ENCODE peak calls at places on chromosomes 12 and 14, in six cellular contexts. E, W, Q, D, M and B are unnamed samples.

GRCh38 chr12:57435288-57435687 is 704 bp downstream of the INHBC start:
- DNase-seq in E (no peak), Q (no peak), M (no peak), D (no peak), W (no peak), B (no peak)

GRCh38 chr14:63045612-63046320 is 508 bp upstream of the KCNH5 start:
- DNase-seq in E (peak), M (peak), W (peak), D (peak), Q (peak), B (peak)

GRCh38 chr12:58496411-58496810 is 423.9 kb downstream of the LRIG3 start:
- DNase-seq in M (peak), Q (no peak), E (peak), D (no peak), W (no peak), B (no peak)

GRCh38 chr12:113788020-113788856 is 177.9 kb downstream of the RBM19 start:
- DNase-seq in E (peak), Q (peak), D (no peak), W (no peak), M (peak), B (no peak)

GRCh38 chr12:76560083-76560491 is 516 bp upstream of the OSBPL8 start:
- DNase-seq in W (no peak), Q (no peak), M (no peak), E (no peak), D (no peak), B (no peak)

GRCh38 chr12:103806807-103807206 is 34.2 kb downstream of the NT5DC3 start:
- DNase-seq in W (no peak), E (no peak), Q (no peak), M (no peak), D (no peak), B (no peak)

GRCh38 chr14:69694730-69695663 is 71.9 kb upstream of the SRSF5 start:
- DNase-seq in Q (no peak), D (no peak), M (no peak), E (peak), W (no peak), B (no peak)

GRCh38 chr12:49389092-49389703 is 21.9 kb downstream of the SPATS2 start:
- DNase-seq in E (no peak), M (no peak), Q (peak), D (peak), W (peak), B (peak)

GRCh38 chr12:68479261-68479581 is 131.5 kb upstream of the RAP1B start:
- DNase-seq in Q (no peak), E (peak), M (peak), D (no peak), W (no peak), B (no peak)

GRCh38 chr12:75505706-75506312 is 5.6 kb downstream of the KRR1 start:
- DNase-seq in M (peak), W (no peak), Q (peak), E (peak), D (no peak), B (no peak)

GRCh38 chr12:25775968-25776367 is 182.5 kb upstream of the RASSF8 start:
- DNase-seq in W (no peak), M (peak), Q (peak), E (peak), D (no peak), B (no peak)

GRCh38 chr14:99507860-99508640 is 26.8 kb downstream of the CCNK start:
- DNase-seq in M (no peak), Q (no peak), W (no peak), D (no peak), E (no peak), B (no peak)

GRCh38 chr12:102992297-102992696 is 34.8 kb downstream of the ASCL1 start:
- DNase-seq in E (no peak), M (no peak), D (no peak), Q (no peak), W (no peak), B (no peak)

GRCh38 chr12:48816148-48816854 is 2.0 kb upstream of the CACNB3 start:
- DNase-seq in E (no peak), D (no peak), M (peak), W (no peak), Q (no peak), B (no peak)

GRCh38 chr12:82144505-82144904 is 213.7 kb downstream of the CCDC59 start:
- DNase-seq in E (no peak), D (no peak), W (no peak), Q (no peak), M (no peak), B (no peak)

GRCh38 chr12:122979908-122980191 is 631 bp upstream of the ARL6IP4 start:
- DNase-seq in W (no peak), Q (no peak), D (no peak), E (no peak), M (no peak), B (no peak)

GRCh38 chr12:96514328-96514727 is 25.0 kb downstream of the CFAP54 start:
- DNase-seq in W (no peak), E (peak), Q (no peak), D (no peak), M (no peak), B (no peak)

GRCh38 chr14:68853749-68854148 is 60.9 kb upstream of the ZFP36L1 start:
- DNase-seq in M (no peak), Q (peak), W (no peak), E (no peak), D (no peak), B (no peak)

GRCh38 chr12:28869197-28869596 is 279.9 kb upstream of the FAR2 start:
- DNase-seq in M (peak), Q (peak), D (no peak), E (peak), W (no peak), B (no peak)

DNA sequence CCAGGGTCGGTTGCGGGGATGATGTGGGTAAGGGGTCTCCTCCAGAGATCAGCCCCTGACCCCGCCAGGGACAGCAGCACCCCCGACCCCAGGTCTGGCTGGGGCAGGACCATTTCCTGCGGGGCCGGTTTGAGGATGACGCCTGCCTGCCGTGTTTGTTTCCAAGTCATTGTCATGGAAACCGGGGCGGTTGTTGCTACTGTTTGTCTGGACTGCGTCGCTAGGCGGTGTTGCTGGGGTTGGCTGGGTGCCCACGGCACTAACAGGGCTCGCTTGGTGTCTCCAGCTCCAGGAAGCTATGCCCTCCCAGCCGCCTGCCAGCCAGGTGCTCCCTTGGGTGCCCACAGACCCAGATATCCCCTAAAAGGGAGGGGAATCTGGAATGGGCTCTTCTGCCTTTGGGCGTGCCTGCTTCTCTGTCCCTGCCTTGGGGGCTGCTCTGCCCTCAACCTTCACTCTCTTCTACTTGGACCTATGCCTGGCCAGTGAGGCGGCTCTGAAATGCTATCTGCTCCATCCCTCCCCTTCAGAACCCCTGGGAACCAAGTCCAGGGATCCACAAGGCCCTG is 4.7 kb upstream of the CRIP1 start:
- DNase-seq in M (peak), Q (peak), E (peak), W (no peak), D (no peak), B (peak)
- H3K9ac ChIP-seq in M (peak), Q (no peak), E (no peak), W (no peak), D (no peak), B (no peak)

GRCh38 chr12:42926232-42926631 is 336.7 kb upstream of the PRICKLE1 start:
- DNase-seq in D (no peak), W (no peak), E (no peak), M (no peak), Q (no peak), B (no peak)
- H2AK5ac ChIP-seq in D (no peak), W (no peak), E (no peak), M (no peak), Q (no peak), B (no peak)

GRCh38 chr14:53215101-53215500 is 62.0 kb upstream of the DDHD1 start:
- DNase-seq in E (no peak), D (no peak), M (no peak), W (no peak), Q (no peak), B (no peak)
- H4K91ac ChIP-seq in E (no peak), D (no peak), M (no peak), W (no peak), Q (no peak), B (no peak)

GRCh38 chr12:55845785-55846496 is 3.2 kb upstream of the MMP19 start:
- DNase-seq in M (no peak), E (no peak), D (no peak), W (no peak), Q (no peak), B (no peak)

GRCh38 chr12:55847603-55848329 is 5.0 kb upstream of the MMP19 start:
- DNase-seq in W (no peak), E (peak), Q (peak), D (no peak), M (peak), B (no peak)

GRCh38 chr12:55845349-55845748 is 2.6 kb upstream of the MMP19 start:
- DNase-seq in Q (no peak), E (no peak), D (no peak), W (no peak), M (no peak), B (no peak)

GRCh38 chr12:55849616-55850015 is 6.9 kb upstream of the MMP19 start:
- DNase-seq in D (no peak), E (no peak), M (no peak), W (no peak), Q (no peak), B (no peak)

DNA sequence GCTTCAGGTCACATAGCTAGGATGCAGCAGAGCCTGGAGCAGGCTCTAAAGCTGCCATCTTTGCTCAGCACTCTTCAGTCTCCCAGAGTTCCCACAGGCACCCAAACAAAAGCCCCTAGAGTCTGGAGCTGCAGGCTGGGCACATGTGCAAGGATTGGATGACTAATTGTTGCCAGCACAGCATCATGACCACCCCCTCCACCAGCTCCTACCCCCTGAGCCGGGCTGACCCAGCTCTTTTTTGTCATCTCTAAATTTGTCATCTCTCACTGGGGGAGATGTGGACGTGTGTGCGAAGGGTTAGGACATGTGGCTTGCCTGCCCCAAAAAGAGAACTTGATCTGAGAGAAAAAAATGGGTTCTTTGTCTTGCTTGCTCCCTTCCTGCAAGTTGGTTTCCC is 4.3 kb upstream of the MMP19 start:
- DNase-seq in Q (peak), M (peak), E (peak), D (no peak), W (no peak), B (no peak)
- H3K9ac ChIP-seq in Q (no peak), M (peak), E (peak), D (no peak), W (no peak), B (no peak)

DNA sequence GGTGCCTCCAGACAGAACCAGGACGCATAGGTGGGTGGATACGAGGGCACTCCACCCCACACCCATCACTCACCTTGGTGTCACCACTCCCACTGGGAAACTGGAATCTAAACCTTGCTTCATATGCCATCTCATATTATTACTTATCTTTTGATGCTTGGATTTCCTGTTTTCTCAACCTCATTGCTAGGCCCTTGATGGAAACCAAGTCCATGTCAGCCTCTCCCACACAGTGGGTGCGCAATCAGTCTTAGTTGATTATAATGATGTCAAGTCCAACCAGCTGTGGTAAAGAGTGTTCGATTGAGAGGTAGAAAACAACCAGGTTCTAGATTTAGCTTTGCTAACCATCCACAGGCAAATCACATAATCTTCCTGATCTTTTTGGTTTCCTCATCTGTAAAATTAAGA is 584 bp upstream of the DDHD1 start:
- DNase-seq in E (no peak), W (no peak), D (no peak), Q (no peak), M (no peak), B (no peak)
- H2AK5ac ChIP-seq in E (peak), W (no peak), D (no peak), Q (no peak), M (no peak), B (no peak)

DNA sequence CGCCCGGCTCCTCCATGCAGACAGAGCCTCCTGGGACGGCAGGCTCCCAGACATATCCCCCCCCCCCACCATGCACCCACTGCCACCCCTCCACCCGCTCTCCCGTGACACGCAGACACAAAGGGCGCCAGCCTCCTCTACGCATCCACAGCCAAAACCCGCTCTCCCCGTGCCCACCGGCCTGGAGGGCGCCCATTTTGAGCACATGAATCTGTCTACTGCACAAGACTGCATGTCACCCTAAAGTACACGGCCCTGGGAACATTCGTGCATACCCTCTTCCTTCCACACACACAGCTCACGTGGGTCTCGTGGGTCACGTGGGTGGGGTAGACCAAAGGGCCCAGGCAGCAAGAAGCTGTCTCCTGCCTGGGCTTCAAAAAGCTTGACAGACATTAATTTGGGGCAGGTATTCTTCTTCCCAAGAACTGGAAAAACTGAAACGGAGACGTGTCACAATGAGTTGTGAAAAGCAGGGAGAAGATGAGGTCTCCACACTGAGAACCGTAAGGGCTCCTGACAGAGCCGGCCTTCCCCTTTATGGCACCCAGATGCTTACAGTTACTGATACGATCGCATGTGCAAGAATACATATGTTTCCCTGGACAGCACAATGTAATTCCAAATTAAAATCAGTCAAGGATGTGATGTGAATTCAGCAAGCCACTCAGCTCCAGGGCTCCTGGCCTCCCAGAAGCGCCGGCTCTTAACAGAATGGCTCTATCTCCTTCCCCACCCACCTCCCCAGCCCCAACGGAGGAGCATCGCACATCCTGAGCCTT is 2.0 kb downstream of the TGFB3 start:
- DNase-seq in D (no peak), E (no peak), W (no peak), Q (no peak), M (no peak), B (no peak)
- H4K91ac ChIP-seq in D (no peak), E (no peak), W (no peak), Q (no peak), M (no peak), B (no peak)

GRCh38 chr14:74980398-74980745 is 22.3 kb upstream of the EIF2B2 start:
- DNase-seq in E (no peak), D (no peak), W (no peak), M (no peak), Q (no peak), B (no peak)

GRCh38 chr14:74980746-74981661 is 21.7 kb upstream of the EIF2B2 start:
- DNase-seq in M (peak), D (no peak), W (peak), E (peak), Q (no peak), B (peak)

GRCh38 chr14:74982661-74983060 is 20.1 kb upstream of the EIF2B2 start:
- DNase-seq in E (no peak), Q (no peak), D (no peak), W (no peak), M (no peak), B (no peak)

GRCh38 chr14:74983343-74983742 is 19.4 kb upstream of the EIF2B2 start:
- DNase-seq in W (no peak), M (no peak), Q (peak), D (no peak), E (no peak), B (no peak)

GRCh38 chr14:74981833-74982232 is 20.9 kb upstream of the EIF2B2 start:
- DNase-seq in D (no peak), E (no peak), W (no peak), Q (no peak), M (no peak), B (peak)
- H3K9ac ChIP-seq in D (no peak), E (no peak), W (no peak), Q (no peak), M (no peak), B (no peak)

GRCh38 chr12:87922721-87923120 is 106.5 kb downstream of the C12orf50 start:
- DNase-seq in W (no peak), D (no peak), E (peak), M (no peak), Q (no peak), B (no peak)
- H2AK5ac ChIP-seq in W (no peak), D (no peak), E (no peak), M (no peak), Q (no peak), B (no peak)

GRCh38 chr14:57533214-57533613 is 39.6 kb upstream of the CCDC198 start:
- DNase-seq in E (no peak), D (no peak), M (peak), W (peak), Q (peak), B (no peak)
- H4K91ac ChIP-seq in E (no peak), D (no peak), M (no peak), W (no peak), Q (no peak), B (no peak)

GRCh38 chr12:120892265-120892664 is 11.9 kb downstream of the SPPL3 start:
- DNase-seq in D (no peak), W (no peak), E (no peak), Q (no peak), M (no peak), B (no peak)
- H3K9ac ChIP-seq in D (no peak), W (no peak), E (no peak), Q (no peak), M (no peak), B (no peak)